ENCODE peak calls at places on chromosomes 12 and 14, in four cellular contexts. E, G, H and F are unnamed samples.

GRCh38 chr12:87848248-87848868 is 180.8 kb downstream of the C12orf50 start:
- DNase-seq in E (no peak), G (peak; percentile 20), H (peak; percentile 28), F (no peak)

GRCh38 chr14:100117647-100118376 is 41.6 kb downstream of the DEGS2 start:
- DNase-seq in E (no peak), G (no peak), H (no peak), F (peak; percentile 84)

GRCh38 chr14:69979882-69980281 is 100.7 kb downstream of the SMOC1 start:
- DNase-seq in E (no peak), G (no peak), H (no peak), F (no peak)

GRCh38 chr12:44193281-44193680 is 357.4 kb downstream of the TMEM117 start:
- DNase-seq in E (no peak), G (no peak), H (no peak), F (no peak)

GRCh38 chr14:53501361-53502320 is 348.5 kb upstream of the DDHD1 start:
- DNase-seq in E (no peak), G (no peak), H (no peak), F (no peak)

GRCh38 chr12:58202933-58203713 is 261.8 kb downstream of the ATP23 start:
- DNase-seq in E (no peak), G (no peak), H (no peak), F (no peak)

GRCh38 chr14:48274826-48275225 is 599.4 kb upstream of the MDGA2 start:
- DNase-seq in E (no peak), G (no peak), H (no peak), F (no peak)

GRCh38 chr14:104693482-104694431 is 4.3 kb downstream of the INF2 start:
- DNase-seq in E (no peak), G (no peak), H (no peak), F (no peak)

GRCh38 chr14:96145116-96145864 is 59.3 kb upstream of the BDKRB2 start:
- DNase-seq in E (no peak), G (no peak), H (no peak), F (no peak)

GRCh38 chr12:48979602-48980388 is 1.7 kb downstream of the WNT1 start:
- DNase-seq in E (no peak), G (no peak), H (peak; percentile 43), F (no peak)

GRCh38 chr14:79165460-79166080 is 995.4 kb downstream of the NRXN3 start:
- DNase-seq in E (no peak), G (no peak), H (no peak), F (no peak)